ENCODE peak calls at places on chromosomes 2 and 18, in nine cellular contexts. One of them, this sample, is unnamed.

GRCh38 chr2:8004250-8004681 is 677.6 kb upstream of the ID2 start:
- DNase-seq in Caco-2: peak; percentile 24
- DNase-seq in Panc1: no peak
- DNase-seq in cardiac muscle cell: no peak
- DNase-seq in mammary epithelial cell: peak; percentile 91
- DNase-seq in fibroblast of lung: peak; percentile 94
- DNase-seq in pancreas: no peak
- DNase-seq in A549: peak; percentile 69
- DNase-seq in CD8-positive, alpha-beta T cell: no peak
- DNase-seq in this sample: no peak

GRCh38 chr18:3725100-3725499 is 275.1 kb downstream of the TGIF1 start:
- DNase-seq in A549: no peak
- DNase-seq in pancreas: no peak
- DNase-seq in cardiac muscle cell: no peak
- DNase-seq in mammary epithelial cell: no peak
- DNase-seq in CD8-positive, alpha-beta T cell: no peak
- DNase-seq in Panc1: no peak
- DNase-seq in fibroblast of lung: no peak
- DNase-seq in Caco-2: no peak
- DNase-seq in this sample: no peak

GRCh38 chr2:167844714-167845530 is 402.5 kb downstream of the STK39 start:
- DNase-seq in A549: peak; percentile 3
- DNase-seq in CD8-positive, alpha-beta T cell: no peak
- DNase-seq in mammary epithelial cell: no peak
- DNase-seq in pancreas: no peak
- DNase-seq in cardiac muscle cell: no peak
- DNase-seq in fibroblast of lung: no peak
- DNase-seq in Caco-2: peak; percentile 19
- DNase-seq in Panc1: no peak
- DNase-seq in this sample: no peak

GRCh38 chr2:65985986-65986385 is 448.9 kb upstream of the MEIS1 start:
- DNase-seq in A549: no peak
- DNase-seq in fibroblast of lung: no peak
- DNase-seq in Panc1: no peak
- DNase-seq in cardiac muscle cell: no peak
- DNase-seq in pancreas: no peak
- DNase-seq in Caco-2: no peak
- DNase-seq in CD8-positive, alpha-beta T cell: no peak
- DNase-seq in mammary epithelial cell: peak; percentile 5
- DNase-seq in this sample: no peak

GRCh38 chr2:239306274-239307220 is 94.3 kb downstream of the HDAC4 start:
- DNase-seq in CD8-positive, alpha-beta T cell: no peak
- DNase-seq in Panc1: no peak
- DNase-seq in pancreas: peak; percentile 7
- DNase-seq in Caco-2: no peak
- DNase-seq in mammary epithelial cell: no peak
- DNase-seq in A549: no peak
- DNase-seq in cardiac muscle cell: no peak
- DNase-seq in fibroblast of lung: no peak
- DNase-seq in this sample: no peak

GRCh38 chr18:1976484-1976883 is 594.8 kb downstream of the METTL4 start:
- DNase-seq in mammary epithelial cell: no peak
- DNase-seq in A549: no peak
- DNase-seq in Caco-2: no peak
- DNase-seq in fibroblast of lung: no peak
- DNase-seq in CD8-positive, alpha-beta T cell: no peak
- DNase-seq in Panc1: no peak
- DNase-seq in pancreas: no peak
- DNase-seq in cardiac muscle cell: no peak
- DNase-seq in this sample: no peak

GRCh38 chr2:174697267-174697666 is 67.0 kb downstream of the CHRNA1 start:
- DNase-seq in cardiac muscle cell: peak; percentile 77
- DNase-seq in CD8-positive, alpha-beta T cell: peak; percentile 55
- DNase-seq in mammary epithelial cell: peak; percentile 40
- DNase-seq in pancreas: peak; percentile 55
- DNase-seq in A549: peak; percentile 76
- DNase-seq in Caco-2: peak; percentile 77
- DNase-seq in fibroblast of lung: peak; percentile 56
- DNase-seq in Panc1: peak; percentile 59
- DNase-seq in this sample: no peak

GRCh38 chr18:59374112-59374511 is 15.0 kb upstream of the LMAN1 start:
- DNase-seq in Caco-2: no peak
- DNase-seq in mammary epithelial cell: no peak
- DNase-seq in CD8-positive, alpha-beta T cell: no peak
- DNase-seq in fibroblast of lung: no peak
- DNase-seq in A549: no peak
- DNase-seq in pancreas: no peak
- DNase-seq in Panc1: no peak
- DNase-seq in cardiac muscle cell: no peak
- DNase-seq in this sample: no peak

DNA sequence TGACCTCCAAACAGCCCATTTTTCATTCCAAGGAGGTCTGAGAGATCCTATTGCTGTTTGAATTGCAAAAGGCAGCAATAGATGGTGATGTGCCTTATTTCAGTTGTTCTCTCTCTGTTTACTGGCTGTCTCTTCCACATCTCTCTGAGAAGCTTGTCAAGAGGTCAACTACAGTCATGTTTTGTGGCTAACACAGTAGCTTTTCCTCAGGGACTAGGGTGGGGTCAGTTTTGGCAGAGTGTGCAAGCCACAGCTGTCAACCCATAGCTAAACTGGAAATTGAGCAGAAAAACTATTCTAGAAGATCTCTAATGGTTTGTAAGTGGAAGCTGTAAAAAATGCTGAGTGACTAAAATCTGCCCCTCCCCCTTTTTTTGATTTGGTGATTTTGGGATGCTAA is 67.1 kb downstream of the DIS3L2 start:
- DNase-seq in pancreas: no peak
- DNase-seq in CD8-positive, alpha-beta T cell: no peak
- DNase-seq in Panc1: no peak
- DNase-seq in Caco-2: no peak
- DNase-seq in A549: no peak
- DNase-seq in mammary epithelial cell: peak; percentile 15
- DNase-seq in cardiac muscle cell: no peak
- DNase-seq in fibroblast of lung: peak; percentile 91
- DNase-seq in this sample: no peak
- H3K4me3 ChIP-seq in pancreas: no peak overlapping the region
- H3K4me3 ChIP-seq in CD8-positive, alpha-beta T cell: no peak overlapping the region
- H3K4me3 ChIP-seq in Panc1: no peak overlapping the region
- H3K4me3 ChIP-seq in Caco-2: no peak overlapping the region
- H3K4me3 ChIP-seq in A549: no peak overlapping the region
- H3K4me3 ChIP-seq in mammary epithelial cell: no peak overlapping the region
- H3K4me3 ChIP-seq in cardiac muscle cell: no peak overlapping the region
- H3K4me3 ChIP-seq in fibroblast of lung: no peak overlapping the region
- H3K4me3 ChIP-seq in this sample: no peak overlapping the region

DNA sequence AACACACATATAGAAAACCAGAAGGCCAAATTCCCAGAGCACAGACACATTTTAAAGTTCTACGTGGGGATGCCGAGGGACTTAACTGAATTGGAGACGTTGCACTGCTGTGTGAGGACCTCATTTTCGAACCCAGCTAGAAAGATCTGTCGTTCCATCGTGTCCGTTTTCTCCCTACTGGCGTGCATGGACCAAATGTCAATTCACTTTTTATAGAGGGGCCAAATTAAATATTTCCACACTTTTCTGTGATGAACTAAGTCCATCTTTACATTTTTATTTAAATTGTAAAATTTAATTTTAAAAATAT is 690 bp upstream of the TSHZ1 start:
- DNase-seq in cardiac muscle cell: peak; percentile 43
- DNase-seq in Caco-2: no peak
- DNase-seq in pancreas: no peak
- DNase-seq in A549: no peak
- DNase-seq in CD8-positive, alpha-beta T cell: no peak
- DNase-seq in Panc1: no peak
- DNase-seq in mammary epithelial cell: peak; percentile 35
- DNase-seq in fibroblast of lung: no peak
- DNase-seq in this sample: no peak
- H3K4me1 ChIP-seq in cardiac muscle cell: peaks cover 20% of the 10 kb centered on the region
- H3K4me1 ChIP-seq in Caco-2: peaks cover 5% of the 10 kb centered on the region
- H3K4me1 ChIP-seq in pancreas: peaks cover 24% of the 10 kb centered on the region
- H3K4me1 ChIP-seq in A549: peaks cover 22% of the 10 kb centered on the region
- H3K4me1 ChIP-seq in CD8-positive, alpha-beta T cell: peaks cover 61% of the 10 kb centered on the region
- H3K4me1 ChIP-seq in Panc1: peaks cover 51% of the 10 kb centered on the region
- H3K4me1 ChIP-seq in mammary epithelial cell: peaks cover 30% of the 10 kb centered on the region
- H3K4me1 ChIP-seq in fibroblast of lung: peaks cover 20% of the 10 kb centered on the region
- H3K4me1 ChIP-seq in this sample: peaks cover 9% of the 10 kb centered on the region

DNA sequence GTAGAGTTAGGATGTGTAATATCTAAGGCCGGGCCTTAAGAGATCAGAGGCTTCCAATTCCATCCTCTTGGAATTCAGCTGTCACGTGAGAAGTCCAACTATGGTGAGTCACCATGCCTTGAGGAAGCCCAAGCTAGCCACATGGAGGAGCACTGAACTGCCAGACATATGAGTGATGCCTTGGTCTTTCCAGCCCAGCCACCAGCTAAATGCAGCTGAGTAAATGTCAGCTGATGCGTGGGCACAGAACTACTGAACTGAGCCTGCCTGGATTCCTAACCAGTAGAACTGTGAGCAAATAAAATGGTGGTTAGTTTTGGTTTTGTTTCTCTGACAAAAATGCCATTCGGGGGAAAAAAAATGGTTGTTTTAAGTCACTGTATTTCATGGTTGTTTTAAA is 153.7 kb upstream of the SERTAD2 start:
- DNase-seq in mammary epithelial cell: peak; percentile 98
- DNase-seq in cardiac muscle cell: no peak
- DNase-seq in Caco-2: no peak
- DNase-seq in A549: peak; percentile 84
- DNase-seq in CD8-positive, alpha-beta T cell: no peak
- DNase-seq in pancreas: no peak
- DNase-seq in Panc1: no peak
- DNase-seq in fibroblast of lung: peak; percentile 97
- DNase-seq in this sample: no peak
- TF ChIP-seq CTCF in mammary epithelial cell: peak; percentile 43
- TF ChIP-seq CTCF in cardiac muscle cell: no peak
- TF ChIP-seq CTCF in Caco-2: no peak
- TF ChIP-seq CTCF in A549: no peak
- TF ChIP-seq CTCF in CD8-positive, alpha-beta T cell: no peak
- TF ChIP-seq CTCF in pancreas: no peak
- TF ChIP-seq CTCF in Panc1: no peak
- TF ChIP-seq CTCF in fibroblast of lung: no peak
- TF ChIP-seq CTCF in this sample: no peak

GRCh38 chr18:907171-907879 is 2.7 kb downstream of the ADCYAP1 start:
- DNase-seq in pancreas: peak; percentile 33
- DNase-seq in Caco-2: no peak
- DNase-seq in CD8-positive, alpha-beta T cell: no peak
- DNase-seq in fibroblast of lung: no peak
- DNase-seq in mammary epithelial cell: no peak
- DNase-seq in Panc1: no peak
- DNase-seq in A549: no peak
- DNase-seq in cardiac muscle cell: peak; percentile 44
- DNase-seq in this sample: no peak

GRCh38 chr18:910247-910646 is 5.6 kb downstream of the ADCYAP1 start:
- DNase-seq in Caco-2: no peak
- DNase-seq in pancreas: no peak
- DNase-seq in cardiac muscle cell: no peak
- DNase-seq in A549: no peak
- DNase-seq in Panc1: no peak
- DNase-seq in fibroblast of lung: no peak
- DNase-seq in mammary epithelial cell: no peak
- DNase-seq in CD8-positive, alpha-beta T cell: no peak
- DNase-seq in this sample: no peak

GRCh38 chr18:911025-911424 is 6.4 kb downstream of the ADCYAP1 start:
- DNase-seq in cardiac muscle cell: no peak
- DNase-seq in Panc1: no peak
- DNase-seq in CD8-positive, alpha-beta T cell: no peak
- DNase-seq in A549: no peak
- DNase-seq in fibroblast of lung: no peak
- DNase-seq in mammary epithelial cell: no peak
- DNase-seq in pancreas: no peak
- DNase-seq in Caco-2: no peak
- DNase-seq in this sample: no peak

GRCh38 chr18:907880-908512 is 3.3 kb downstream of the ADCYAP1 start:
- DNase-seq in CD8-positive, alpha-beta T cell: no peak
- DNase-seq in A549: no peak
- DNase-seq in Caco-2: no peak
- DNase-seq in mammary epithelial cell: no peak
- DNase-seq in cardiac muscle cell: no peak
- DNase-seq in fibroblast of lung: no peak
- DNase-seq in Panc1: no peak
- DNase-seq in pancreas: no peak
- DNase-seq in this sample: no peak

GRCh38 chr18:908631-909621 is 4.3 kb downstream of the ADCYAP1 start:
- DNase-seq in mammary epithelial cell: no peak
- DNase-seq in cardiac muscle cell: no peak
- DNase-seq in pancreas: no peak
- DNase-seq in Caco-2: no peak
- DNase-seq in Panc1: no peak
- DNase-seq in CD8-positive, alpha-beta T cell: no peak
- DNase-seq in A549: no peak
- DNase-seq in fibroblast of lung: no peak
- DNase-seq in this sample: no peak
- H3K4me3 ChIP-seq in mammary epithelial cell: no peak overlapping the region
- H3K4me3 ChIP-seq in cardiac muscle cell: peak overlapping the region; percentile 12
- H3K4me3 ChIP-seq in pancreas: peak overlapping the region; percentile 34
- H3K4me3 ChIP-seq in Caco-2: no peak overlapping the region
- H3K4me3 ChIP-seq in Panc1: no peak overlapping the region
- H3K4me3 ChIP-seq in CD8-positive, alpha-beta T cell: peak overlapping the region; percentile 48
- H3K4me3 ChIP-seq in A549: no peak overlapping the region
- H3K4me3 ChIP-seq in fibroblast of lung: peak overlapping the region; percentile 14
- H3K4me3 ChIP-seq in this sample: peak overlapping the region; percentile 15